ENCODE peak calls at places on chromosomes 16 and 17, in four cellular contexts. Q is effector memory CD8-positive, alpha-beta T cell; H is neural progenitor cell; V is stomach. Y is an unnamed sample.

GRCh38 chr17:37802712-37803416 is 58.0 kb upstream of the HNF1B start:
- DNase-seq in H (no peak), Q (no peak), V (peak; percentile 38), Y (no peak)

GRCh38 chr16:87963400-87963799 is 12.2 kb downstream of the BANP start:
- DNase-seq in V (no peak), Q (peak; percentile 47), H (no peak), Y (peak; percentile 64)

GRCh38 chr17:19415806-19416775 is 5.1 kb downstream of the RNF112 start:
- DNase-seq in Q (no peak), H (no peak), V (no peak), Y (no peak)

GRCh38 chr17:77613181-77613580 is 345.3 kb upstream of the TNRC6C start:
- DNase-seq in Q (no peak), V (no peak), H (no peak), Y (no peak)

GRCh38 chr16:55399911-55400310 is 75.9 kb downstream of the IRX6 start:
- DNase-seq in V (no peak), Q (no peak), H (no peak), Y (no peak)

GRCh38 chr17:33778505-33779398 is 476.3 kb upstream of the CCL2 start:
- DNase-seq in V (peak; percentile 28), H (peak; percentile 65), Q (peak; percentile 15), Y (peak; percentile 26)

GRCh38 chr16:27859020-27859419 is 204.5 kb downstream of the GSG1L start:
- DNase-seq in V (no peak), Q (no peak), H (peak; percentile 58), Y (no peak)

GRCh38 chr17:6374761-6375312 is 60.1 kb downstream of the AIPL1 start:
- DNase-seq in V (no peak), H (peak; percentile 67), Q (no peak), Y (no peak)

GRCh38 chr17:58643147-58643546 is 48.7 kb downstream of the TEX14 start:
- DNase-seq in Q (no peak), H (no peak), V (no peak), Y (no peak)

GRCh38 chr16:64830653-64831052 is 291.2 kb downstream of the CDH11 start:
- DNase-seq in Q (no peak), V (no peak), H (no peak), Y (no peak)

GRCh38 chr16:7246578-7246977 is 86.1 kb upstream of the RBFOX1 start:
- DNase-seq in H (peak; percentile 73), Q (no peak), V (no peak), Y (no peak)

GRCh38 chr17:29566473-29567361 is at the start of gene ABHD15:
- DNase-seq in H (peak; percentile 84), Q (peak; percentile 61), V (peak; percentile 79), Y (no peak)

GRCh38 chr17:17774009-17774881 is 62.5 kb downstream of the SREBF1 start:
- DNase-seq in V (peak; percentile 80), Q (no peak), H (no peak), Y (no peak)

GRCh38 chr17:34384822-34385605 is 22.0 kb upstream of the CCL1 start:
- DNase-seq in H (no peak), V (no peak), Q (no peak), Y (no peak)

GRCh38 chr17:13560935-13561334 is 40.8 kb downstream of the HS3ST3A1 start:
- DNase-seq in H (no peak), Q (no peak), V (no peak), Y (no peak)

GRCh38 chr16:50259334-50260205 is 6.8 kb upstream of the ADCY7 start:
- DNase-seq in H (peak; percentile 71), V (peak; percentile 26), Q (no peak), Y (no peak)

GRCh38 chr16:87459833-87460232 is 33.0 kb downstream of the ZCCHC14 start:
- DNase-seq in V (no peak), Q (no peak), H (no peak), Y (no peak)

GRCh38 chr17:71470062-71470461 is 650.8 kb upstream of the SOX9 start:
- DNase-seq in Q (no peak), V (no peak), H (no peak), Y (no peak)

GRCh38 chr17:38341035-38341721 is 2.6 kb downstream of the GPR179 start:
- DNase-seq in V (peak; percentile 85), Q (no peak), H (peak; percentile 57), Y (no peak)

GRCh38 chr16:56321159-56321558 is 104.2 kb downstream of the AMFR start:
- DNase-seq in H (no peak), Q (no peak), V (no peak), Y (no peak)

GRCh38 chr17:81474958-81475357 is 37.6 kb downstream of the ACTG1 start:
- DNase-seq in V (no peak), H (no peak), Q (no peak), Y (no peak)

GRCh38 chr16:56675685-56676210 is 6.1 kb downstream of the MT1H start:
- DNase-seq in Q (peak; percentile 34), H (no peak), V (no peak), Y (no peak)

GRCh38 chr17:7475764-7476422 is 3.5 kb downstream of the ZBTB4 start:
- DNase-seq in Q (no peak), H (no peak), V (no peak), Y (no peak)

GRCh38 chr17:58378895-58379824 is 27.2 kb upstream of the SUPT4H1 start:
- DNase-seq in H (no peak), V (no peak), Q (no peak), Y (no peak)

GRCh38 chr17:59837362-59838195 is 55.2 kb downstream of the TUBD1 start:
- DNase-seq in H (peak; percentile 82), V (peak; percentile 86), Q (peak; percentile 64), Y (peak; percentile 98)

GRCh38 chr16:6600167-6600566 is 732.5 kb upstream of the RBFOX1 start:
- DNase-seq in Q (no peak), H (no peak), V (no peak), Y (no peak)

GRCh38 chr16:4360538-4361021 is 9.5 kb upstream of the PAM16 start:
- DNase-seq in H (peak; percentile 50), V (no peak), Q (no peak), Y (no peak)

Y was measured in HFF-Myc.